ENCODE peak calls at places on chromosomes 6 and 20, in four cellular contexts. One of them, this sample, is unnamed. For H3K9me2, the result is how much of the 10 kb centered on the place peaks cover.

GRCh38 chr6:14031516-14031915 is 86.1 kb upstream of the CD83 start:
- DNase-seq in SK-N-SH: no peak
- DNase-seq in PC-9: no peak
- DNase-seq in HCT116: no peak
- DNase-seq in this sample: no peak

GRCh38 chr20:12466915-12467314 is 541.9 kb upstream of the SPTLC3 start:
- DNase-seq in SK-N-SH: no peak
- DNase-seq in PC-9: no peak
- DNase-seq in HCT116: no peak
- DNase-seq in this sample: no peak

GRCh38 chr6:7050911-7051779 is 56.6 kb upstream of the RREB1 start:
- DNase-seq in SK-N-SH: no peak
- DNase-seq in PC-9: peak
- DNase-seq in HCT116: no peak
- DNase-seq in this sample: no peak

GRCh38 chr6:12577124-12577845 is 139.3 kb upstream of the PHACTR1 start:
- DNase-seq in SK-N-SH: no peak
- DNase-seq in PC-9: no peak
- DNase-seq in HCT116: no peak
- DNase-seq in this sample: no peak

GRCh38 chr6:158758941-158759479 is 60.2 kb downstream of the EZR start:
- DNase-seq in SK-N-SH: no peak
- DNase-seq in PC-9: no peak
- DNase-seq in HCT116: no peak
- DNase-seq in this sample: no peak

GRCh38 chr6:21596379-21597242 is 3.1 kb downstream of the SOX4 start:
- DNase-seq in SK-N-SH: peak
- DNase-seq in PC-9: peak
- DNase-seq in HCT116: no peak
- DNase-seq in this sample: peak

GRCh38 chr6:73134588-73134987 is 90.7 kb downstream of the KHDC1L start:
- DNase-seq in SK-N-SH: peak
- DNase-seq in PC-9: no peak
- DNase-seq in HCT116: peak
- DNase-seq in this sample: no peak

GRCh38 chr20:58555078-58555765 is 40.0 kb upstream of the APCDD1L start:
- DNase-seq in SK-N-SH: no peak
- DNase-seq in PC-9: peak
- DNase-seq in HCT116: no peak
- DNase-seq in this sample: no peak

GRCh38 chr6:79710127-79710526 is 79.0 kb downstream of the SH3BGRL2 start:
- DNase-seq in SK-N-SH: no peak
- DNase-seq in PC-9: no peak
- DNase-seq in HCT116: no peak
- DNase-seq in this sample: no peak

GRCh38 chr20:11453430-11453829 is 464.3 kb upstream of the BTBD3 start:
- DNase-seq in SK-N-SH: no peak
- DNase-seq in PC-9: no peak
- DNase-seq in HCT116: no peak
- DNase-seq in this sample: no peak

GRCh38 chr6:163738725-163739124 is 324.2 kb downstream of the QKI start:
- DNase-seq in SK-N-SH: no peak
- DNase-seq in PC-9: no peak
- DNase-seq in HCT116: no peak
- DNase-seq in this sample: peak

GRCh38 chr6:151358475-151358874 is 32.9 kb downstream of the ZBTB2 start:
- DNase-seq in SK-N-SH: no peak
- DNase-seq in PC-9: no peak
- DNase-seq in HCT116: no peak
- DNase-seq in this sample: no peak

GRCh38 chr6:56314683-56315523 is 67.5 kb upstream of the COL21A1 start:
- DNase-seq in SK-N-SH: peak
- DNase-seq in PC-9: peak
- DNase-seq in HCT116: peak
- DNase-seq in this sample: peak

GRCh38 chr6:5205877-5206840 is 54.6 kb downstream of the LYRM4 start:
- DNase-seq in SK-N-SH: peak
- DNase-seq in PC-9: no peak
- DNase-seq in HCT116: no peak
- DNase-seq in this sample: no peak

GRCh38 chr20:35303735-35304431 is 11.7 kb upstream of the FAM83C start:
- DNase-seq in SK-N-SH: peak
- DNase-seq in PC-9: peak
- DNase-seq in HCT116: peak
- DNase-seq in this sample: peak

GRCh38 chr6:6752129-6752528 is 163.6 kb downstream of the LY86 start:
- DNase-seq in SK-N-SH: no peak
- DNase-seq in PC-9: no peak
- DNase-seq in HCT116: no peak
- DNase-seq in this sample: no peak

GRCh38 chr6:40894962-40895799 is 143.8 kb downstream of the UNC5CL start:
- DNase-seq in SK-N-SH: peak
- DNase-seq in PC-9: peak
- DNase-seq in HCT116: peak
- DNase-seq in this sample: no peak

GRCh38 chr6:100472674-100473073 is 8.0 kb upstream of the SIM1 start:
- DNase-seq in SK-N-SH: no peak
- DNase-seq in PC-9: peak
- DNase-seq in HCT116: no peak
- DNase-seq in this sample: peak

GRCh38 chr6:54991761-54992330 is 145.3 kb downstream of the FAM83B start:
- DNase-seq in SK-N-SH: no peak
- DNase-seq in PC-9: no peak
- DNase-seq in HCT116: no peak
- DNase-seq in this sample: no peak
- H2AFZ ChIP-seq in SK-N-SH: no peak
- H2AFZ ChIP-seq in PC-9: no peak
- H2AFZ ChIP-seq in HCT116: no peak
- H2AFZ ChIP-seq in this sample: no peak

GRCh38 chr6:44505751-44506150 is 118.2 kb downstream of the CDC5L start:
- DNase-seq in SK-N-SH: no peak
- DNase-seq in PC-9: no peak
- DNase-seq in HCT116: no peak
- DNase-seq in this sample: no peak

GRCh38 chr6:44500074-44500473 is 112.6 kb downstream of the CDC5L start:
- DNase-seq in SK-N-SH: no peak
- DNase-seq in PC-9: no peak
- DNase-seq in HCT116: no peak
- DNase-seq in this sample: no peak

GRCh38 chr6:44504321-44504761 is 116.8 kb downstream of the CDC5L start:
- DNase-seq in SK-N-SH: no peak
- DNase-seq in PC-9: no peak
- DNase-seq in HCT116: no peak
- DNase-seq in this sample: no peak

GRCh38 chr6:44507014-44507413 is 119.5 kb downstream of the CDC5L start:
- DNase-seq in SK-N-SH: no peak
- DNase-seq in PC-9: no peak
- DNase-seq in HCT116: no peak
- DNase-seq in this sample: no peak

GRCh38 chr6:44503471-44503870 is 116.0 kb downstream of the CDC5L start:
- DNase-seq in SK-N-SH: no peak
- DNase-seq in PC-9: no peak
- DNase-seq in HCT116: no peak
- DNase-seq in this sample: no peak
- H3K9me2 ChIP-seq in SK-N-SH: under half
- H3K9me2 ChIP-seq in PC-9: under half
- H3K9me2 ChIP-seq in HCT116: under half
- H3K9me2 ChIP-seq in this sample: under half

GRCh38 chr6:150319924-150320323 is 48.9 kb upstream of the IYD start:
- DNase-seq in SK-N-SH: no peak
- DNase-seq in PC-9: no peak
- DNase-seq in HCT116: no peak
- DNase-seq in this sample: no peak
- H2AFZ ChIP-seq in SK-N-SH: no peak
- H2AFZ ChIP-seq in PC-9: no peak
- H2AFZ ChIP-seq in HCT116: no peak
- H2AFZ ChIP-seq in this sample: no peak

GRCh38 chr20:23998392-23998791 is 9.8 kb upstream of the GGTLC1 start:
- DNase-seq in SK-N-SH: no peak
- DNase-seq in PC-9: no peak
- DNase-seq in HCT116: no peak
- DNase-seq in this sample: no peak

GRCh38 chr20:24001901-24002405 is 13.4 kb upstream of the GGTLC1 start:
- DNase-seq in SK-N-SH: no peak
- DNase-seq in PC-9: no peak
- DNase-seq in HCT116: no peak
- DNase-seq in this sample: peak

DNA sequence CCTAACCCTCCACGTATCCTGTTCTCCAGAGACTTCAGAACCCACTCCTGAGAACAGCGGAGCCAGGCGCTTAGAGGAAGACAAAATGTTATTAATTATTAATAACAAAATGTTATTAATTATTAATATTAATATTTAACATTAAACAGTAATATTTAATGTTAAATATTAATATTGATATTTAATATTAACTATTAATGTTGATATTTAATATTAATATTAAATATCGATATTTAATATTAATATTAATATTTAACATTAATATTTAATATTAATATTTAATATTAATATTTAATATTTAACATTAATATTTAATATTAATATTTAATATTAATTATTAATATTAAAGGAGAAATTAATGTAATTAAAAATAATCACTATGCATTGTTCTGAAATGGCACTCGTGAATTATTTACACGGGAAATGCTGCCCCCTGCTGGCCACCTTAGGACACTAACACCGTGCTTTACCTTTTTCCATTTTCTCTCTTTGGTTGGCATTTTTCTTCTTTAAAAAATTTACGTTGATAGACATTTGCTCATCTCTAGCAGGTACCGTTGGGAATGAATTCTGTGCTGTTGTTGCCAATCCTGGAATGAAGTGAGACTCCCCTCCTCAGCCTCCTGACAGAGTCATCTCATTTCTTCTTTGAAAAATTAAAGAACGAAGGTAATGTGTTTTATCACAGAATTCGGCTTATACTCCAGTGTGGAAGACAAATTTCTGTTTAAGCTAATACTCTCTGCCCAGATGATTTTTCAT is 7.5 kb upstream of the GGTLC1 start:
- DNase-seq in SK-N-SH: peak
- DNase-seq in PC-9: peak
- DNase-seq in HCT116: peak
- DNase-seq in this sample: peak
- H3K9me2 ChIP-seq in SK-N-SH: under half
- H3K9me2 ChIP-seq in PC-9: under half
- H3K9me2 ChIP-seq in HCT116: under half
- H3K9me2 ChIP-seq in this sample: under half

GRCh38 chr6:35195120-35195780 is 18.5 kb upstream of the SCUBE3 start:
- DNase-seq in SK-N-SH: no peak
- DNase-seq in PC-9: no peak
- DNase-seq in HCT116: no peak
- DNase-seq in this sample: no peak
- H2AFZ ChIP-seq in SK-N-SH: no peak
- H2AFZ ChIP-seq in PC-9: no peak
- H2AFZ ChIP-seq in HCT116: no peak
- H2AFZ ChIP-seq in this sample: no peak

GRCh38 chr6:161813156-161813555 is 539.3 kb upstream of the AGPAT4 start:
- DNase-seq in SK-N-SH: no peak
- DNase-seq in PC-9: no peak
- DNase-seq in HCT116: no peak
- DNase-seq in this sample: no peak
- H3K9me2 ChIP-seq in SK-N-SH: under half
- H3K9me2 ChIP-seq in PC-9: under half
- H3K9me2 ChIP-seq in HCT116: under half
- H3K9me2 ChIP-seq in this sample: under half

GRCh38 chr6:28274888-28275287 is 6.5 kb upstream of the PGBD1 start:
- DNase-seq in SK-N-SH: no peak
- DNase-seq in PC-9: no peak
- DNase-seq in HCT116: no peak
- DNase-seq in this sample: no peak

GRCh38 chr6:28281288-28282064 is at the start of gene PGBD1:
- DNase-seq in SK-N-SH: peak
- DNase-seq in PC-9: peak
- DNase-seq in HCT116: peak
- DNase-seq in this sample: peak

GRCh38 chr6:28277746-28278145 is 3.6 kb upstream of the PGBD1 start:
- DNase-seq in SK-N-SH: no peak
- DNase-seq in PC-9: no peak
- DNase-seq in HCT116: no peak
- DNase-seq in this sample: no peak

GRCh38 chr6:28282923-28283322 is 1.6 kb downstream of the PGBD1 start:
- DNase-seq in SK-N-SH: no peak
- DNase-seq in PC-9: no peak
- DNase-seq in HCT116: no peak
- DNase-seq in this sample: no peak

GRCh38 chr6:28280595-28281287 is 631 bp upstream of the PGBD1 start:
- DNase-seq in SK-N-SH: no peak
- DNase-seq in PC-9: no peak
- DNase-seq in HCT116: no peak
- DNase-seq in this sample: no peak
- H2AFZ ChIP-seq in SK-N-SH: peak
- H2AFZ ChIP-seq in PC-9: peak
- H2AFZ ChIP-seq in HCT116: peak
- H2AFZ ChIP-seq in this sample: peak

This sample was measured in MM.1S.